ENCODE peak calls at places on chromosomes 6 and 20, in nine cellular contexts. One of them, this sample, is unnamed.

GRCh38 chr6:104648347-104648746 is 211.4 kb downstream of the HACE1 start:
- DNase-seq in testis: no peak
- DNase-seq in tibial nerve: no peak
- DNase-seq in A673: no peak
- DNase-seq in fibroblast of lung: no peak
- DNase-seq in GM23338: no peak
- DNase-seq in endothelial cell of umbilical vein: no peak
- DNase-seq in HepG2: no peak
- DNase-seq in psoas muscle: no peak
- DNase-seq in this sample: no peak

GRCh38 chr20:25223765-25224720 is 23.8 kb upstream of the PYGB start:
- DNase-seq in testis: no peak
- DNase-seq in GM23338: no peak
- DNase-seq in psoas muscle: no peak
- DNase-seq in fibroblast of lung: no peak
- DNase-seq in tibial nerve: no peak
- DNase-seq in A673: no peak
- DNase-seq in HepG2: no peak
- DNase-seq in endothelial cell of umbilical vein: no peak
- DNase-seq in this sample: no peak

GRCh38 chr20:53013183-53013582 is 41.0 kb downstream of the TSHZ2 start:
- DNase-seq in endothelial cell of umbilical vein: no peak
- DNase-seq in A673: no peak
- DNase-seq in fibroblast of lung: no peak
- DNase-seq in tibial nerve: no peak
- DNase-seq in testis: no peak
- DNase-seq in psoas muscle: no peak
- DNase-seq in GM23338: no peak
- DNase-seq in HepG2: no peak
- DNase-seq in this sample: no peak

GRCh38 chr6:113169484-113169883 is 687.7 kb upstream of the MARCKS start:
- DNase-seq in fibroblast of lung: peak; percentile 67
- DNase-seq in testis: no peak
- DNase-seq in GM23338: no peak
- DNase-seq in tibial nerve: no peak
- DNase-seq in endothelial cell of umbilical vein: no peak
- DNase-seq in psoas muscle: no peak
- DNase-seq in HepG2: no peak
- DNase-seq in A673: no peak
- DNase-seq in this sample: no peak

GRCh38 chr6:98942263-98942803 is 5.4 kb downstream of the FBXL4 start:
- DNase-seq in testis: no peak
- DNase-seq in tibial nerve: no peak
- DNase-seq in GM23338: peak; percentile 68
- DNase-seq in A673: peak; percentile 3
- DNase-seq in fibroblast of lung: no peak
- DNase-seq in endothelial cell of umbilical vein: no peak
- DNase-seq in HepG2: peak; percentile 26
- DNase-seq in psoas muscle: no peak
- DNase-seq in this sample: no peak

GRCh38 chr20:15107952-15108351 is 770.5 kb upstream of the FLRT3 start:
- DNase-seq in fibroblast of lung: no peak
- DNase-seq in GM23338: no peak
- DNase-seq in HepG2: no peak
- DNase-seq in A673: no peak
- DNase-seq in tibial nerve: no peak
- DNase-seq in testis: no peak
- DNase-seq in endothelial cell of umbilical vein: no peak
- DNase-seq in psoas muscle: no peak
- DNase-seq in this sample: no peak

GRCh38 chr20:61662946-61663460 is 402.7 kb downstream of the TAF4 start:
- DNase-seq in testis: no peak
- DNase-seq in fibroblast of lung: no peak
- DNase-seq in HepG2: no peak
- DNase-seq in endothelial cell of umbilical vein: no peak
- DNase-seq in GM23338: no peak
- DNase-seq in tibial nerve: no peak
- DNase-seq in psoas muscle: no peak
- DNase-seq in A673: no peak
- DNase-seq in this sample: no peak

GRCh38 chr20:17833036-17833674 is 133.4 kb downstream of the BANF2 start:
- DNase-seq in HepG2: no peak
- DNase-seq in A673: no peak
- DNase-seq in tibial nerve: no peak
- DNase-seq in GM23338: no peak
- DNase-seq in endothelial cell of umbilical vein: no peak
- DNase-seq in fibroblast of lung: peak; percentile 41
- DNase-seq in psoas muscle: no peak
- DNase-seq in testis: no peak
- DNase-seq in this sample: no peak

GRCh38 chr6:151014404-151015150 is 149.1 kb downstream of the MTHFD1L start:
- DNase-seq in endothelial cell of umbilical vein: peak; percentile 80
- DNase-seq in GM23338: peak; percentile 84
- DNase-seq in A673: peak; percentile 56
- DNase-seq in testis: peak; percentile 77
- DNase-seq in tibial nerve: peak; percentile 78
- DNase-seq in psoas muscle: peak; percentile 74
- DNase-seq in fibroblast of lung: peak; percentile 49
- DNase-seq in HepG2: peak; percentile 80
- DNase-seq in this sample: peak; percentile 73

GRCh38 chr6:45054610-45055009 is 273.5 kb upstream of the RUNX2 start:
- DNase-seq in fibroblast of lung: peak; percentile 57
- DNase-seq in GM23338: no peak
- DNase-seq in psoas muscle: no peak
- DNase-seq in endothelial cell of umbilical vein: no peak
- DNase-seq in tibial nerve: no peak
- DNase-seq in HepG2: no peak
- DNase-seq in A673: no peak
- DNase-seq in testis: no peak
- DNase-seq in this sample: no peak

GRCh38 chr6:147506704-147507114 is 1.8 kb upstream of the SAMD5 start:
- DNase-seq in psoas muscle: peak; percentile 84
- DNase-seq in tibial nerve: peak; percentile 70
- DNase-seq in GM23338: peak; percentile 75
- DNase-seq in testis: peak; percentile 84
- DNase-seq in fibroblast of lung: peak; percentile 40
- DNase-seq in HepG2: peak; percentile 38
- DNase-seq in A673: peak; percentile 83
- DNase-seq in endothelial cell of umbilical vein: peak; percentile 57
- DNase-seq in this sample: peak; percentile 73

GRCh38 chr20:62888406-62888805 is 26.8 kb upstream of the TCFL5 start:
- DNase-seq in endothelial cell of umbilical vein: no peak
- DNase-seq in fibroblast of lung: no peak
- DNase-seq in tibial nerve: no peak
- DNase-seq in HepG2: no peak
- DNase-seq in A673: no peak
- DNase-seq in psoas muscle: peak; percentile 27
- DNase-seq in GM23338: no peak
- DNase-seq in testis: no peak
- DNase-seq in this sample: no peak
- H3K27ac ChIP-seq in endothelial cell of umbilical vein: no peak overlapping the region
- H3K27ac ChIP-seq in fibroblast of lung: no peak overlapping the region
- H3K27ac ChIP-seq in tibial nerve: no peak overlapping the region
- H3K27ac ChIP-seq in HepG2: no peak overlapping the region
- H3K27ac ChIP-seq in A673: no peak overlapping the region
- H3K27ac ChIP-seq in psoas muscle: no peak overlapping the region
- H3K27ac ChIP-seq in GM23338: no peak overlapping the region
- H3K27ac ChIP-seq in testis: no peak overlapping the region
- H3K27ac ChIP-seq in this sample: no peak overlapping the region

GRCh38 chr6:117674991-117675657 is at the start of gene NUS1:
- DNase-seq in fibroblast of lung: peak; percentile 96
- DNase-seq in testis: peak; percentile 99
- DNase-seq in endothelial cell of umbilical vein: peak; percentile 97
- DNase-seq in psoas muscle: peak; percentile 99
- DNase-seq in HepG2: peak; percentile 97
- DNase-seq in tibial nerve: peak; percentile 98
- DNase-seq in A673: peak; percentile 99
- DNase-seq in GM23338: peak; percentile 99
- DNase-seq in this sample: peak; percentile 97

GRCh38 chr6:117676577-117677218 is 1.4 kb downstream of the NUS1 start:
- DNase-seq in A673: no peak
- DNase-seq in endothelial cell of umbilical vein: no peak
- DNase-seq in psoas muscle: no peak
- DNase-seq in GM23338: peak; percentile 11
- DNase-seq in HepG2: no peak
- DNase-seq in tibial nerve: no peak
- DNase-seq in fibroblast of lung: peak; percentile 10
- DNase-seq in testis: no peak
- DNase-seq in this sample: no peak

GRCh38 chr6:117674503-117674902 is 766 bp upstream of the NUS1 start:
- DNase-seq in psoas muscle: no peak
- DNase-seq in fibroblast of lung: no peak
- DNase-seq in HepG2: no peak
- DNase-seq in tibial nerve: no peak
- DNase-seq in endothelial cell of umbilical vein: no peak
- DNase-seq in GM23338: peak; percentile 4
- DNase-seq in testis: no peak
- DNase-seq in A673: no peak
- DNase-seq in this sample: no peak

GRCh38 chr6:117681321-117681720 is 6.1 kb downstream of the NUS1 start:
- DNase-seq in fibroblast of lung: no peak
- DNase-seq in tibial nerve: no peak
- DNase-seq in endothelial cell of umbilical vein: peak; percentile 70
- DNase-seq in testis: no peak
- DNase-seq in A673: no peak
- DNase-seq in GM23338: no peak
- DNase-seq in HepG2: no peak
- DNase-seq in psoas muscle: no peak
- DNase-seq in this sample: no peak

DNA sequence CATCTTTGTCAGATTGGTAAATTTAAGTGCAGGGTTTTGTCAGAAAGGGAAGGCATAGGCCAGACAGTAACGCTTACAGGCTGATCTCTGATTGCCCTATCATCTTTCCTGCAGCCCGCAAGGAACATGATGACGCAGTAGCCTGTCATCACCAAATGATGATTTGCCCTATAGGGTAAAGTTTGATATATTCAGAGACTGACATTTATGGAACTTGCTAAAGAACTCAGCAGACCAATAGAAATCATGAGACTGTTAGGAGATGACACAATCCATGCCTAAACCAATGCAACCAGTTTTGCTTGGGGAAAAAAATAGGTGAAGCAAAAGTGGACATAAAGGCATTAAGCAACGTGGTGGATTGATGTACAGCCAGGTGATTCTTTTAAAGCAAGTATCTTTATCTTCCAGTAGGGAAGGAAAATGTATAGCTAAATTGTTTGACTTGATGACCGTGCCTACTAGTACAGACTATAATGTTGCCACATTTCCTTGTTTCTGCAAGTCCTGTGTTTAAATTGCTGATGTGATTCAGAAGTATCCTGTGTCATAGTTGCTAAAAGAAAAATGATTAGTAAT is 2.4 kb downstream of the NUS1 start:
- DNase-seq in psoas muscle: no peak
- DNase-seq in testis: no peak
- DNase-seq in A673: no peak
- DNase-seq in HepG2: no peak
- DNase-seq in tibial nerve: no peak
- DNase-seq in endothelial cell of umbilical vein: no peak
- DNase-seq in fibroblast of lung: peak; percentile 27
- DNase-seq in GM23338: no peak
- DNase-seq in this sample: no peak
- H3K4me3 ChIP-seq in psoas muscle: peak overlapping the region; percentile 79
- H3K4me3 ChIP-seq in testis: no peak overlapping the region
- H3K4me3 ChIP-seq in A673: no peak overlapping the region
- H3K4me3 ChIP-seq in HepG2: peak overlapping the region; percentile 93
- H3K4me3 ChIP-seq in tibial nerve: no peak overlapping the region
- H3K4me3 ChIP-seq in endothelial cell of umbilical vein: no peak overlapping the region
- H3K4me3 ChIP-seq in fibroblast of lung: no peak overlapping the region
- H3K4me3 ChIP-seq in GM23338: peak overlapping the region; percentile 98
- H3K4me3 ChIP-seq in this sample: peak overlapping the region; percentile 14

GRCh38 chr20:37544386-37544785 is 16.7 kb upstream of the BLCAP start:
- DNase-seq in psoas muscle: no peak
- DNase-seq in GM23338: no peak
- DNase-seq in A673: no peak
- DNase-seq in testis: no peak
- DNase-seq in fibroblast of lung: no peak
- DNase-seq in endothelial cell of umbilical vein: no peak
- DNase-seq in HepG2: no peak
- DNase-seq in tibial nerve: no peak
- DNase-seq in this sample: no peak

GRCh38 chr20:37543828-37544227 is 16.2 kb upstream of the BLCAP start:
- DNase-seq in fibroblast of lung: peak; percentile 20
- DNase-seq in HepG2: peak; percentile 70
- DNase-seq in endothelial cell of umbilical vein: peak; percentile 55
- DNase-seq in psoas muscle: no peak
- DNase-seq in tibial nerve: no peak
- DNase-seq in GM23338: peak; percentile 54
- DNase-seq in A673: peak; percentile 38
- DNase-seq in testis: no peak
- DNase-seq in this sample: no peak

GRCh38 chr20:37542281-37542680 is 14.6 kb upstream of the BLCAP start:
- DNase-seq in tibial nerve: no peak
- DNase-seq in A673: no peak
- DNase-seq in endothelial cell of umbilical vein: peak; percentile 87
- DNase-seq in HepG2: peak; percentile 81
- DNase-seq in GM23338: no peak
- DNase-seq in psoas muscle: no peak
- DNase-seq in testis: no peak
- DNase-seq in fibroblast of lung: no peak
- DNase-seq in this sample: no peak

GRCh38 chr20:37547912-37548311 is 20.2 kb upstream of the BLCAP start:
- DNase-seq in tibial nerve: no peak
- DNase-seq in testis: no peak
- DNase-seq in HepG2: no peak
- DNase-seq in fibroblast of lung: no peak
- DNase-seq in psoas muscle: no peak
- DNase-seq in endothelial cell of umbilical vein: no peak
- DNase-seq in A673: no peak
- DNase-seq in GM23338: no peak
- DNase-seq in this sample: no peak

DNA sequence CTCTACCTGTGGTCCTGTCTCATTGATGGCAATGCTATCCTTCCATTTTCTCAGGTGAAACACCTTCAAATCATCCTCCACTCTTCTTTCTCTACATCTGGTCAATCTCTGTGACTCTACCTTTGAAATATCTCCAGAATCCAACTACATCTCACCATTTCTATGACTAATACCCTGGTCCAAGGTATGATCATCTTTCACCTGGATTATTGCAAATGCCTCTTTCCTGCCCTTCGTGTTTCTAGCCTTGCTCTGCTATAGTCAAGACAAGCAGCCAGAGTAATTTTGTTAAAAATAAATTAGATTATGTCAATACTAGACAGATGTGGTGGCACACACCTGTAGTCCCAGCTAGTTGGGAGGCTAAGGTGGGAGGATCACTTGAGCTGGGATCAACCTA is 17.8 kb upstream of the BLCAP start:
- DNase-seq in A673: no peak
- DNase-seq in tibial nerve: no peak
- DNase-seq in psoas muscle: no peak
- DNase-seq in fibroblast of lung: no peak
- DNase-seq in GM23338: no peak
- DNase-seq in HepG2: no peak
- DNase-seq in endothelial cell of umbilical vein: no peak
- DNase-seq in testis: peak; percentile 6
- DNase-seq in this sample: no peak
- H3K27ac ChIP-seq in A673: no peak overlapping the region
- H3K27ac ChIP-seq in tibial nerve: no peak overlapping the region
- H3K27ac ChIP-seq in psoas muscle: no peak overlapping the region
- H3K27ac ChIP-seq in fibroblast of lung: no peak overlapping the region
- H3K27ac ChIP-seq in GM23338: no peak overlapping the region
- H3K27ac ChIP-seq in HepG2: no peak overlapping the region
- H3K27ac ChIP-seq in endothelial cell of umbilical vein: no peak overlapping the region
- H3K27ac ChIP-seq in testis: no peak overlapping the region
- H3K27ac ChIP-seq in this sample: no peak overlapping the region

GRCh38 chr6:125485757-125486156 is 184.0 kb upstream of the HDDC2 start:
- DNase-seq in psoas muscle: no peak
- DNase-seq in A673: no peak
- DNase-seq in testis: no peak
- DNase-seq in endothelial cell of umbilical vein: no peak
- DNase-seq in fibroblast of lung: no peak
- DNase-seq in GM23338: no peak
- DNase-seq in HepG2: no peak
- DNase-seq in tibial nerve: no peak
- DNase-seq in this sample: no peak
- H3K4me3 ChIP-seq in psoas muscle: no peak overlapping the region
- H3K4me3 ChIP-seq in A673: no peak overlapping the region
- H3K4me3 ChIP-seq in testis: no peak overlapping the region
- H3K4me3 ChIP-seq in endothelial cell of umbilical vein: no peak overlapping the region
- H3K4me3 ChIP-seq in fibroblast of lung: no peak overlapping the region
- H3K4me3 ChIP-seq in GM23338: no peak overlapping the region
- H3K4me3 ChIP-seq in HepG2: no peak overlapping the region
- H3K4me3 ChIP-seq in tibial nerve: no peak overlapping the region
- H3K4me3 ChIP-seq in this sample: no peak overlapping the region